ENCODE peak calls at places on chromosome 12, in nine cellular contexts. K is epithelial cell of esophagus, Q is GM06990, F is lower leg skin, W is hepatocyte, B is NB4, D is heart left ventricle, Y is AG09319, J is esophagus squamous epithelium. H is an unnamed sample.

GRCh38 chr12:48078901-48079300 is 27.0 kb downstream of the SENP1 start:
- DNase-seq in K (peak), Q (no peak), F (no peak), W (no peak), B (peak), D (no peak), Y (peak), J (no peak), H (no peak)

GRCh38 chr12:66694666-66695065 is 15.8 kb upstream of the GRIP1 start:
- DNase-seq in K (no peak), Q (no peak), F (no peak), W (no peak), B (no peak), D (no peak), Y (no peak), J (no peak), H (no peak)

GRCh38 chr12:16346931-16347330 is 514 bp upstream of the MGST1 start:
- DNase-seq in K (peak), Q (no peak), F (no peak), W (peak), B (peak), D (no peak), Y (no peak), J (no peak), H (no peak)

GRCh38 chr12:105899589-105899988 is 239.2 kb downstream of the NUAK1 start:
- DNase-seq in K (peak), Q (no peak), F (no peak), W (no peak), B (peak), D (no peak), Y (no peak), J (no peak), H (no peak)

GRCh38 chr12:112656141-112656540 is 135.4 kb upstream of the RPH3A start:
- DNase-seq in K (no peak), Q (no peak), F (no peak), W (no peak), B (no peak), D (no peak), Y (no peak), J (no peak), H (no peak)

GRCh38 chr12:112218150-112218549 is 92.8 kb downstream of the TRAFD1 start:
- DNase-seq in K (peak), Q (no peak), F (no peak), W (no peak), B (no peak), D (no peak), Y (no peak), J (no peak), H (no peak)

GRCh38 chr12:110694330-110694891 is 5.5 kb upstream of the HVCN1 start:
- DNase-seq in K (no peak), Q (no peak), F (no peak), W (no peak), B (peak), D (peak), Y (no peak), J (no peak), H (no peak)

GRCh38 chr12:109331546-109331945 is 16.2 kb upstream of the MYO1H start:
- DNase-seq in K (no peak), Q (no peak), F (no peak), W (no peak), B (no peak), D (no peak), Y (no peak), J (no peak), H (no peak)

GRCh38 chr12:46892034-46892705 is 66.4 kb upstream of the SLC38A4 start:
- DNase-seq in K (no peak), Q (no peak), F (no peak), W (no peak), B (no peak), D (no peak), Y (no peak), J (no peak), H (no peak)

GRCh38 chr12:16606201-16606849 is 363 bp upstream of the LMO3 start:
- DNase-seq in K (peak), Q (peak), F (peak), W (peak), B (peak), D (no peak), Y (no peak), J (no peak), H (peak)

GRCh38 chr12:120439646-120440247 is 1.8 kb downstream of the COX6A1 start:
- DNase-seq in K (peak), Q (peak), F (no peak), W (peak), B (peak), D (no peak), Y (no peak), J (peak), H (peak)

GRCh38 chr12:114869091-114869834 is 185.3 kb upstream of the TBX3 start:
- DNase-seq in K (no peak), Q (no peak), F (no peak), W (peak), B (no peak), D (no peak), Y (peak), J (no peak), H (no peak)

GRCh38 chr12:125330645-125331341 is 265.6 kb downstream of the AACS start:
- DNase-seq in K (peak), Q (peak), F (peak), W (peak), B (peak), D (peak), Y (no peak), J (no peak), H (peak)

GRCh38 chr12:9331218-9331626 is 123.0 kb upstream of the PZP start:
- DNase-seq in K (peak), Q (peak), F (no peak), W (peak), B (peak), D (peak), Y (peak), J (no peak), H (peak)

GRCh38 chr12:20234474-20234873 is 133.9 kb upstream of the PDE3A start:
- DNase-seq in K (no peak), Q (no peak), F (no peak), W (no peak), B (no peak), D (no peak), Y (no peak), J (no peak), H (no peak)

GRCh38 chr12:121560392-121561021 is 20.3 kb downstream of the KDM2B start:
- DNase-seq in K (no peak), Q (peak), F (no peak), W (no peak), B (peak), D (no peak), Y (no peak), J (no peak), H (peak)

GRCh38 chr12:113230315-113231274 is 9.3 kb downstream of the TPCN1 start:
- DNase-seq in K (no peak), Q (no peak), F (no peak), W (no peak), B (no peak), D (peak), Y (no peak), J (no peak), H (no peak)

GRCh38 chr12:27787559-27787958 is 7.5 kb upstream of the MANSC4 start:
- DNase-seq in K (no peak), Q (no peak), F (no peak), W (no peak), B (no peak), D (no peak), Y (no peak), J (no peak), H (no peak)

GRCh38 chr12:109393437-109394345 is 46.0 kb downstream of the MYO1H start:
- DNase-seq in K (peak), Q (no peak), F (no peak), W (peak), B (peak), D (peak), Y (peak), J (no peak), H (peak)

GRCh38 chr12:15427913-15428312 is 105.6 kb downstream of the PTPRO start:
- DNase-seq in K (peak), Q (no peak), F (no peak), W (no peak), B (no peak), D (no peak), Y (no peak), J (no peak), H (no peak)

GRCh38 chr12:67811437-67812361 is 163.2 kb downstream of the DYRK2 start:
- DNase-seq in K (peak), Q (no peak), F (no peak), W (no peak), B (peak), D (no peak), Y (no peak), J (no peak), H (no peak)

GRCh38 chr12:129696952-129697351 is 206.9 kb downstream of the TMEM132D start:
- DNase-seq in K (no peak), Q (no peak), F (no peak), W (no peak), B (no peak), D (no peak), Y (no peak), J (no peak), H (no peak)

GRCh38 chr12:15830538-15830937 is 41.4 kb upstream of the EPS8 start:
- DNase-seq in K (peak), Q (no peak), F (no peak), W (no peak), B (no peak), D (no peak), Y (no peak), J (no peak), H (no peak)

GRCh38 chr12:126389215-126389841 is 1324.1 kb downstream of the AACS start:
- DNase-seq in K (no peak), Q (no peak), F (no peak), W (peak), B (no peak), D (no peak), Y (peak), J (no peak), H (no peak)

GRCh38 chr12:65636436-65636835 is 187.8 kb upstream of the HMGA2 start:
- DNase-seq in K (no peak), Q (no peak), F (no peak), W (no peak), B (no peak), D (no peak), Y (no peak), J (no peak), H (no peak)

GRCh38 chr12:115709410-115710065 is 568.0 kb downstream of the MED13L start:
- DNase-seq in K (no peak), Q (no peak), F (no peak), W (no peak), B (no peak), D (peak), Y (peak), J (no peak), H (no peak)

DNA sequence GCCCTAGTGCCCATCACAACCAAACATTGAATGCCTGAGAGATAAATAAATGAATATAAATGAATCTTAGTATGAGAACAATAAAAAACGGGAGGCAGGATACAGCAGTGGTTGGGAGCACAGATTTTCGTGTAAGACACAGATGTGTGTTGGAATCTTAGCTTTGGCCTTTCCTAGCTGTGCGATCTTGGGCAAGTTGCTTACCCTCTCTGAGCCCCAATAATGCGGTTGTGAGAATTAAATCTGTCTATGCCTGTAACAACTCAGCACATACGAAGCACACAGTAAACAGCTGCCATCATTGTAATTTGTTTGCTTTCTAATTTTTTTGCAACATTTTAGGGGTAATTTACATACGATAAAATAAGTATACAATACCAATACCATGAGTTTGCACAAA is 89.8 kb downstream of the SRRM4 start:
- DNase-seq in K (no peak), Q (no peak), F (no peak), W (no peak), B (no peak), D (no peak), Y (no peak), J (no peak), H (no peak)
- TF ChIP-seq CTCF in K (no peak), Q (no peak), F (no peak), W (no peak), B (no peak), D (no peak), Y (no peak), J (no peak), H (no peak)

GRCh38 chr12:89949457-89950195 is 241.0 kb upstream of the ATP2B1 start:
- DNase-seq in K (peak), Q (peak), F (no peak), W (peak), B (no peak), D (no peak), Y (peak), J (no peak), H (peak)
- TF ChIP-seq CTCF in K (no peak), Q (peak), F (no peak), W (peak), B (no peak), D (no peak), Y (no peak), J (no peak), H (peak)

GRCh38 chr12:21659383-21659782 is 1.7 kb upstream of the LDHB start:
- DNase-seq in K (no peak), Q (no peak), F (no peak), W (no peak), B (no peak), D (no peak), Y (no peak), J (no peak), H (no peak)
- TF ChIP-seq CTCF in K (peak), Q (peak), F (no peak), W (no peak), B (no peak), D (no peak), Y (no peak), J (no peak), H (no peak)

GRCh38 chr12:12713932-12714275 is 3.3 kb upstream of the CDKN1B start:
- DNase-seq in K (no peak), Q (no peak), F (no peak), W (no peak), B (no peak), D (no peak), Y (no peak), J (no peak), H (no peak)

GRCh38 chr12:12715459-12716150 is 1.6 kb upstream of the CDKN1B start:
- DNase-seq in K (peak), Q (peak), F (no peak), W (no peak), B (peak), D (no peak), Y (no peak), J (no peak), H (peak)

GRCh38 chr12:12715128-12715458 is 2.1 kb upstream of the CDKN1B start:
- DNase-seq in K (no peak), Q (no peak), F (no peak), W (no peak), B (no peak), D (no peak), Y (no peak), J (no peak), H (no peak)

GRCh38 chr12:12716151-12716844 is 870 bp upstream of the CDKN1B start:
- DNase-seq in K (peak), Q (no peak), F (no peak), W (peak), B (no peak), D (no peak), Y (no peak), J (no peak), H (no peak)

DNA sequence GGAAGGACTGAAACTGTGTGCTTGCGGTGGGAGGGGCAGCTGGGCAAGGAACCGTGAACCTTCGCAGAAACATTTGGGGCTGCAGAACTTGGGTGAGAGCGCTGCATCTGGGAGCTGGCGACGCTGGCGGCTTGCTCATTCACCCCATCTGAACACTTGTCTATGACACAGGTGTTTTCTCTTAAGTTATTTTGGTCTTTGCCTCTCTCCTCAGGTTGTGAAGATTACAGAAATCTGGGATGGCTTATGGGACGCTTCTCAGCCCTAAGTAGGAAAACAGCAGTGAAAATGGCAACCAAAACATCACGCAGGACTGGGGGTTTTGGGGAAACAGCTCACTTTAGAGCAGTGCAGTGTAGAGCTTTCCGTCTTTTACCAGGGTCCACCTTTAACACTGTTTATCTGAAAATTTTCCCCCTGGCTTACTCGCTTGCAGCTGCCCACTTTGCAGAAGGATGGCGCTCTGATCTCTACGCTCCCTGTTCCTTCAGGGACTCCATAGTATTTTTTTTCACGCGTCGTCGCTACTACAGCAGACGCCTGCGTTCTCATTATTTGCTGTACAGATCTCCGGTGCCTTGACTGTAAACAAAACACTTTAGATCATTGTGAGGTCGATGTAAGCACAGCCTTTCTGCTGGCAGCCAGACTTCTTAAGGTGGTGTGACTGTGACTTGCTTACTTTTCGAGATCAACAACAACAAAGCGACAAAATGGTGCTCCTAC is 2.7 kb upstream of the CDKN1B start:
- DNase-seq in K (peak), Q (peak), F (no peak), W (peak), B (peak), D (peak), Y (no peak), J (no peak), H (peak)
- TF ChIP-seq CTCF in K (peak), Q (peak), F (no peak), W (peak), B (no peak), D (no peak), Y (peak), J (peak), H (peak)

GRCh38 chr12:57241556-57242310 is 9.3 kb downstream of the STAC3 start:
- DNase-seq in K (no peak), Q (no peak), F (no peak), W (no peak), B (no peak), D (no peak), Y (no peak), J (no peak), H (peak)
- TF ChIP-seq CTCF in K (no peak), Q (no peak), F (no peak), W (no peak), B (no peak), D (no peak), Y (no peak), J (no peak), H (no peak)

GRCh38 chr12:116759783-116760581 is 21.9 kb downstream of the RNFT2 start:
- DNase-seq in K (no peak), Q (no peak), F (no peak), W (no peak), B (no peak), D (peak), Y (no peak), J (no peak), H (no peak)
- TF ChIP-seq CTCF in K (no peak), Q (no peak), F (no peak), W (no peak), B (peak), D (no peak), Y (no peak), J (no peak), H (no peak)

DNA sequence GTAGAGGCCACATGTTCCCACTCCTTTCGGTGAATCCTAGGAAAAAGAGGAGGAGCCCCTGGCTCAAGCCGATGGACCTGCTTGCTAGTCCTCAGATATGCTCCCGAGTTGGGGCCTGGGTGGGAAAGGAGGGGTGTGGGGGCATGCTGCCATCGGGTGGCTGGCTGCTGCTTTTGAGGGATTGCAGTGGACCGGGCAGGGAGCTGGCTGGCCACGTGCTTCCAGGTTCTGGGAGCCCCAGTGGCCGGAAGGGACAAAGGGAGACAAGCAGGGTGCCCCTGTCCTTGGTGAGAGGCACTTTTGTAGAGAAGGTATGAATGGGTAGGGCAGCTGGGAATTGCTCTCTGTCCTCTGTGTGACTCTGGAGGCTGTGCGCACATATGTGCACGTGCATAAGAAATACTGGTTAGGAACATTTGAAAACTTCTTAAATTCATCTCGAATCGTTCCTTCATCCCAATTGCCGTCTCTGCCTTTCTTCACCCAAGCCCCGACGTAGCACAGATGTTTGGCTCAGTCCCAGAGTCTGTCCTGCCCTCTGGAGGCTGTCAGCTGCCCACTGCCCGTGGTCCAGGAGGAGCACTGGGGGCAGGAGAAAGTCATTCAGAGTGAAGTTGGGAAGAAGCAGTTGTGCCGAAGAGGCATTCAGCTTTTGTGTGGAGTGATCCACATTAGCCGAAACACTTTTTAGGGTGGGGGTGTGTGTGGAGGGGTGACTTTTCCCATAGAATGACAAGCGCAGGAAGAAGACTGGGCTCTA is 124.7 kb downstream of the TSPAN9 start:
- DNase-seq in K (no peak), Q (no peak), F (no peak), W (no peak), B (no peak), D (peak), Y (no peak), J (no peak), H (no peak)
- TF ChIP-seq CTCF in K (no peak), Q (no peak), F (no peak), W (peak), B (no peak), D (no peak), Y (no peak), J (no peak), H (no peak)

GRCh38 chr12:117850048-117850447 is 118.7 kb downstream of the KSR2 start:
- DNase-seq in K (peak), Q (no peak), F (no peak), W (peak), B (peak), D (no peak), Y (no peak), J (no peak), H (peak)
- TF ChIP-seq CTCF in K (peak), Q (peak), F (no peak), W (peak), B (peak), D (peak), Y (peak), J (peak), H (peak)